ENCODE peak calls at places on chromosomes 6 and 20, in nine cellular contexts. One of them, this sample, is unnamed.

GRCh38 chr6:93282521-93283031 is 136.8 kb downstream of the EPHA7 start:
- DNase-seq in cardiac muscle cell: no peak
- DNase-seq in GDM1: no peak
- DNase-seq in RWPE1: no peak
- DNase-seq in mucosa of gallbladder: no peak
- DNase-seq in amniotic stem cell: no peak
- DNase-seq in activated T-helper 1 cell treated with anti-CD3 and anti-CD28 coated beads, Interleukin-12 subunit alpha, Interleukin-12 subunit beta, Interleukin-2, Interleukin-4 antibody, amounts not matched to agents 30 ng/mL and 10 ng/mL and 1 ng/mL, durations not matched to agents 14 hours and 24 hours and 36 hours: no peak
- DNase-seq in HFF-Myc: no peak
- DNase-seq in transverse colon: no peak
- DNase-seq in this sample: peak; percentile 40

GRCh38 chr6:101395345-101395744 is 1.8 kb downstream of the GRIK2 start:
- DNase-seq in HFF-Myc: no peak
- DNase-seq in activated T-helper 1 cell treated with anti-CD3 and anti-CD28 coated beads, Interleukin-12 subunit alpha, Interleukin-12 subunit beta, Interleukin-2, Interleukin-4 antibody, amounts not matched to agents 30 ng/mL and 10 ng/mL and 1 ng/mL, durations not matched to agents 14 hours and 24 hours and 36 hours: no peak
- DNase-seq in RWPE1: no peak
- DNase-seq in GDM1: no peak
- DNase-seq in amniotic stem cell: no peak
- DNase-seq in mucosa of gallbladder: no peak
- DNase-seq in cardiac muscle cell: no peak
- DNase-seq in transverse colon: no peak
- DNase-seq in this sample: no peak

GRCh38 chr6:167274270-167274669 is 16.8 kb upstream of the UNC93A start:
- DNase-seq in HFF-Myc: no peak
- DNase-seq in RWPE1: no peak
- DNase-seq in mucosa of gallbladder: no peak
- DNase-seq in amniotic stem cell: no peak
- DNase-seq in cardiac muscle cell: no peak
- DNase-seq in GDM1: no peak
- DNase-seq in activated T-helper 1 cell treated with anti-CD3 and anti-CD28 coated beads, Interleukin-12 subunit alpha, Interleukin-12 subunit beta, Interleukin-2, Interleukin-4 antibody, amounts not matched to agents 30 ng/mL and 10 ng/mL and 1 ng/mL, durations not matched to agents 14 hours and 24 hours and 36 hours: no peak
- DNase-seq in transverse colon: no peak
- DNase-seq in this sample: no peak

GRCh38 chr20:45308078-45308778 is at the start of gene MATN4:
- DNase-seq in GDM1: no peak
- DNase-seq in transverse colon: peak; percentile 56
- DNase-seq in cardiac muscle cell: no peak
- DNase-seq in mucosa of gallbladder: no peak
- DNase-seq in RWPE1: no peak
- DNase-seq in activated T-helper 1 cell treated with anti-CD3 and anti-CD28 coated beads, Interleukin-12 subunit alpha, Interleukin-12 subunit beta, Interleukin-2, Interleukin-4 antibody, amounts not matched to agents 30 ng/mL and 10 ng/mL and 1 ng/mL, durations not matched to agents 14 hours and 24 hours and 36 hours: no peak
- DNase-seq in amniotic stem cell: no peak
- DNase-seq in HFF-Myc: no peak
- DNase-seq in this sample: no peak

GRCh38 chr20:48644286-48644828 is 183.4 kb downstream of the PREX1 start:
- DNase-seq in mucosa of gallbladder: no peak
- DNase-seq in GDM1: no peak
- DNase-seq in RWPE1: no peak
- DNase-seq in transverse colon: no peak
- DNase-seq in amniotic stem cell: no peak
- DNase-seq in activated T-helper 1 cell treated with anti-CD3 and anti-CD28 coated beads, Interleukin-12 subunit alpha, Interleukin-12 subunit beta, Interleukin-2, Interleukin-4 antibody, amounts not matched to agents 30 ng/mL and 10 ng/mL and 1 ng/mL, durations not matched to agents 14 hours and 24 hours and 36 hours: no peak
- DNase-seq in cardiac muscle cell: no peak
- DNase-seq in HFF-Myc: no peak
- DNase-seq in this sample: no peak

GRCh38 chr6:19415605-19416326 is 421.4 kb upstream of the ID4 start:
- DNase-seq in amniotic stem cell: peak; percentile 41
- DNase-seq in mucosa of gallbladder: no peak
- DNase-seq in RWPE1: peak; percentile 56
- DNase-seq in activated T-helper 1 cell treated with anti-CD3 and anti-CD28 coated beads, Interleukin-12 subunit alpha, Interleukin-12 subunit beta, Interleukin-2, Interleukin-4 antibody, amounts not matched to agents 30 ng/mL and 10 ng/mL and 1 ng/mL, durations not matched to agents 14 hours and 24 hours and 36 hours: no peak
- DNase-seq in cardiac muscle cell: peak; percentile 18
- DNase-seq in transverse colon: no peak
- DNase-seq in HFF-Myc: no peak
- DNase-seq in GDM1: no peak
- DNase-seq in this sample: no peak

GRCh38 chr20:33401042-33401921 is at the start of gene CDK5RAP1:
- DNase-seq in activated T-helper 1 cell treated with anti-CD3 and anti-CD28 coated beads, Interleukin-12 subunit alpha, Interleukin-12 subunit beta, Interleukin-2, Interleukin-4 antibody, amounts not matched to agents 30 ng/mL and 10 ng/mL and 1 ng/mL, durations not matched to agents 14 hours and 24 hours and 36 hours: peak; percentile 80
- DNase-seq in HFF-Myc: peak; percentile 70
- DNase-seq in cardiac muscle cell: peak; percentile 94
- DNase-seq in amniotic stem cell: peak; percentile 93
- DNase-seq in mucosa of gallbladder: peak; percentile 88
- DNase-seq in GDM1: peak; percentile 82
- DNase-seq in transverse colon: peak; percentile 88
- DNase-seq in RWPE1: peak; percentile 94
- DNase-seq in this sample: peak; percentile 85

GRCh38 chr6:100464910-100465700 is at the start of gene SIM1:
- DNase-seq in amniotic stem cell: no peak
- DNase-seq in RWPE1: peak; percentile 91
- DNase-seq in HFF-Myc: peak; percentile 90
- DNase-seq in GDM1: no peak
- DNase-seq in mucosa of gallbladder: no peak
- DNase-seq in cardiac muscle cell: peak; percentile 87
- DNase-seq in transverse colon: peak; percentile 31
- DNase-seq in activated T-helper 1 cell treated with anti-CD3 and anti-CD28 coated beads, Interleukin-12 subunit alpha, Interleukin-12 subunit beta, Interleukin-2, Interleukin-4 antibody, amounts not matched to agents 30 ng/mL and 10 ng/mL and 1 ng/mL, durations not matched to agents 14 hours and 24 hours and 36 hours: no peak
- DNase-seq in this sample: no peak

GRCh38 chr6:43840490-43841218 is 70.6 kb downstream of the VEGFA start:
- DNase-seq in GDM1: no peak
- DNase-seq in HFF-Myc: no peak
- DNase-seq in mucosa of gallbladder: no peak
- DNase-seq in activated T-helper 1 cell treated with anti-CD3 and anti-CD28 coated beads, Interleukin-12 subunit alpha, Interleukin-12 subunit beta, Interleukin-2, Interleukin-4 antibody, amounts not matched to agents 30 ng/mL and 10 ng/mL and 1 ng/mL, durations not matched to agents 14 hours and 24 hours and 36 hours: no peak
- DNase-seq in transverse colon: no peak
- DNase-seq in RWPE1: no peak
- DNase-seq in cardiac muscle cell: peak; percentile 16
- DNase-seq in amniotic stem cell: no peak
- DNase-seq in this sample: no peak

This sample was measured in right lobe of liver.